ENCODE peak calls at places on chromosomes 3 and 15, in nine cellular contexts. L, G, B, R, U, H, C, M and V are unnamed samples.

GRCh38 chr15:31083394-31083790 is 18.1 kb downstream of the TRPM1 start:
- DNase-seq in L (no peak), G (no peak), B (no peak), R (no peak), U (peak; percentile 23), H (no peak), C (no peak), M (no peak), V (peak; percentile 23)

GRCh38 chr3:185402561-185402960 is 39.6 kb downstream of the MAP3K13 start:
- DNase-seq in L (peak; percentile 44), G (no peak), B (no peak), R (no peak), U (peak; percentile 65), H (no peak), C (no peak), M (no peak), V (no peak)

GRCh38 chr3:34077796-34078195 is 279.4 kb downstream of the PDCD6IP start:
- DNase-seq in L (no peak), G (no peak), B (no peak), R (no peak), U (no peak), H (no peak), C (no peak), M (no peak), V (no peak)

GRCh38 chr15:51861557-51862350 is 32.3 kb downstream of the TMOD3 start:
- DNase-seq in L (no peak), G (peak; percentile 25), B (no peak), R (no peak), U (no peak), H (no peak), C (peak; percentile 45), M (peak; percentile 16), V (no peak)

GRCh38 chr3:70854108-70854507 is 541.7 kb upstream of the MDFIC2 start:
- DNase-seq in L (no peak), G (no peak), B (no peak), R (no peak), U (no peak), H (no peak), C (no peak), M (no peak), V (no peak)

GRCh38 chr3:62323241-62323640 is 50.1 kb downstream of the FEZF2 start:
- DNase-seq in L (no peak), G (no peak), B (no peak), R (no peak), U (no peak), H (no peak), C (no peak), M (no peak), V (no peak)

GRCh38 chr3:194925614-194926013 is 239.9 kb downstream of the FAM43A start:
- DNase-seq in L (no peak), G (no peak), B (no peak), R (no peak), U (no peak), H (no peak), C (no peak), M (no peak), V (no peak)

GRCh38 chr3:183329543-183329942 is 76.5 kb downstream of the B3GNT5 start:
- DNase-seq in L (no peak), G (no peak), B (no peak), R (no peak), U (no peak), H (no peak), C (no peak), M (no peak), V (no peak)

GRCh38 chr3:130839815-130840214 is 54.1 kb upstream of the ATP2C1 start:
- DNase-seq in L (no peak), G (no peak), B (no peak), R (no peak), U (peak; percentile 72), H (no peak), C (no peak), M (no peak), V (no peak)

GRCh38 chr15:95843241-95843851 is 487.2 kb upstream of the NR2F2 start:
- DNase-seq in L (peak; percentile 29), G (no peak), B (peak; percentile 23), R (no peak), U (no peak), H (peak; percentile 18), C (no peak), M (no peak), V (peak; percentile 88)

GRCh38 chr3:72139316-72139715 is 354.4 kb upstream of the PROK2 start:
- DNase-seq in L (no peak), G (no peak), B (no peak), R (no peak), U (no peak), H (no peak), C (no peak), M (no peak), V (no peak)

GRCh38 chr3:181735921-181736320 is 24.2 kb downstream of the SOX2 start:
- DNase-seq in L (no peak), G (no peak), B (no peak), R (no peak), U (no peak), H (no peak), C (no peak), M (no peak), V (no peak)

GRCh38 chr3:42531470-42531869 is 29.0 kb downstream of the VIPR1 start:
- DNase-seq in L (no peak), G (no peak), B (no peak), R (no peak), U (no peak), H (no peak), C (no peak), M (no peak), V (no peak)

GRCh38 chr3:8621872-8622271 is 22.7 kb downstream of the SSUH2 start:
- DNase-seq in L (peak; percentile 95), G (no peak), B (peak; percentile 92), R (no peak), U (no peak), H (peak; percentile 51), C (no peak), M (no peak), V (peak; percentile 66)

GRCh38 chr3:32848215-32848614 is 30.4 kb downstream of the TRIM71 start:
- DNase-seq in L (no peak), G (no peak), B (no peak), R (no peak), U (no peak), H (no peak), C (no peak), M (no peak), V (no peak)

GRCh38 chr3:105938826-105939225 is 70.0 kb upstream of the CBLB start:
- DNase-seq in L (no peak), G (no peak), B (no peak), R (no peak), U (no peak), H (no peak), C (no peak), M (no peak), V (no peak)

GRCh38 chr3:152574461-152575079 is 260.4 kb upstream of the P2RY1 start:
- DNase-seq in L (peak; percentile 58), G (no peak), B (peak; percentile 33), R (no peak), U (no peak), H (peak; percentile 34), C (no peak), M (peak; percentile 1), V (peak; percentile 39)

GRCh38 chr15:78739996-78740903 is 71.0 kb downstream of the ADAMTS7 start:
- DNase-seq in L (peak; percentile 17), G (no peak), B (no peak), R (peak; percentile 68), U (no peak), H (no peak), C (no peak), M (peak; percentile 63), V (peak; percentile 33)

GRCh38 chr3:119559441-119559963 is at the start of gene CD80:
- DNase-seq in L (peak; percentile 72), G (peak; percentile 21), B (peak; percentile 32), R (peak; percentile 49), U (no peak), H (no peak), C (no peak), M (no peak), V (peak; percentile 58)

GRCh38 chr3:109973733-109974132 is 636.4 kb upstream of the DPPA4 start:
- DNase-seq in L (peak; percentile 24), G (no peak), B (peak; percentile 14), R (no peak), U (no peak), H (no peak), C (no peak), M (no peak), V (no peak)

GRCh38 chr3:30618508-30618907 is 12.1 kb downstream of the TGFBR2 start:
- DNase-seq in L (no peak), G (no peak), B (no peak), R (no peak), U (no peak), H (no peak), C (no peak), M (no peak), V (no peak)

GRCh38 chr3:133830071-133830470 is 24.5 kb downstream of the SRPRB start:
- DNase-seq in L (no peak), G (no peak), B (no peak), R (no peak), U (no peak), H (no peak), C (no peak), M (no peak), V (no peak)

GRCh38 chr15:67859331-67859946 is 19.6 kb upstream of the RNU6-1 start:
- DNase-seq in L (no peak), G (no peak), B (no peak), R (no peak), U (no peak), H (no peak), C (no peak), M (no peak), V (no peak)

GRCh38 chr15:35141743-35142356 is 56.8 kb upstream of the NANOGP8 start:
- DNase-seq in L (peak; percentile 42), G (no peak), B (peak; percentile 29), R (no peak), U (no peak), H (peak; percentile 36), C (no peak), M (no peak), V (peak; percentile 75)

GRCh38 chr3:72768976-72769375 is 79.3 kb downstream of the SHQ1 start:
- DNase-seq in L (no peak), G (no peak), B (no peak), R (no peak), U (no peak), H (no peak), C (no peak), M (no peak), V (no peak)

GRCh38 chr15:52295421-52295991 is at the start of gene MYO5C:
- DNase-seq in L (peak; percentile 50), G (no peak), B (peak; percentile 40), R (peak; percentile 80), U (peak; percentile 70), H (no peak), C (no peak), M (no peak), V (peak; percentile 36)

GRCh38 chr15:40354408-40355171 is 3.4 kb upstream of the DISP2 start:
- DNase-seq in L (peak; percentile 66), G (no peak), B (peak; percentile 69), R (peak; percentile 86), U (no peak), H (no peak), C (no peak), M (no peak), V (peak; percentile 50)

GRCh38 chr3:39705351-39705900 is 104.0 kb upstream of the MYRIP start:
- DNase-seq in L (no peak), G (no peak), B (no peak), R (no peak), U (no peak), H (no peak), C (no peak), M (no peak), V (no peak)

GRCh38 chr3:184372296-184372821 is 5.6 kb downstream of the THPO start:
- DNase-seq in L (no peak), G (no peak), B (no peak), R (no peak), U (no peak), H (no peak), C (no peak), M (no peak), V (no peak)

GRCh38 chr3:66407281-66408218 is 93.3 kb downstream of the LRIG1 start:
- DNase-seq in L (peak; percentile 88), G (peak; percentile 29), B (peak; percentile 83), R (peak; percentile 72), U (peak; percentile 15), H (no peak), C (peak; percentile 50), M (peak; percentile 63), V (peak; percentile 47)

GRCh38 chr15:101501703-101502373 is 12.3 kb upstream of the PCSK6 start:
- DNase-seq in L (peak; percentile 78), G (peak; percentile 11), B (no peak), R (peak; percentile 92), U (no peak), H (no peak), C (no peak), M (peak; percentile 23), V (no peak)